ENCODE peak calls at places on chromosomes 3 and 15, in eight cellular contexts. R is HCT116, H is PC-3, N is MM.1S, M is hepatocyte, B is GM23338, G is GM23248, I is neural progenitor cell. V is an unnamed sample.

GRCh38 chr3:168091961-168092360 is 3.8 kb downstream of the GOLIM4 start:
- DNase-seq in R (no peak), H (no peak), N (no peak), M (no peak), B (no peak), G (no peak), I (peak), V (peak)

GRCh38 chr15:57160823-57161560 is 215.3 kb upstream of the CGNL1 start:
- DNase-seq in R (no peak), H (peak), N (no peak), M (no peak), B (no peak), G (peak), I (no peak), V (no peak)

GRCh38 chr15:45543051-45543450 is 20.5 kb upstream of the SLC30A4 start:
- DNase-seq in R (no peak), H (no peak), N (no peak), M (no peak), B (no peak), G (no peak), I (no peak), V (no peak)

GRCh38 chr15:67193223-67194009 is 61.0 kb downstream of the AAGAB start:
- DNase-seq in R (no peak), H (no peak), N (no peak), M (peak), B (no peak), G (no peak), I (no peak), V (no peak)

GRCh38 chr3:156918746-156919145 is 92.6 kb downstream of the LEKR1 start:
- DNase-seq in R (no peak), H (peak), N (no peak), M (no peak), B (no peak), G (no peak), I (peak), V (no peak)

GRCh38 chr3:58271901-58272501 is 34.0 kb upstream of the RPP14 start:
- DNase-seq in R (peak), H (peak), N (no peak), M (no peak), B (no peak), G (peak), I (no peak), V (no peak)

GRCh38 chr3:50390523-50391177 is 31.3 kb upstream of the TMEM115 start:
- DNase-seq in R (no peak), H (no peak), N (no peak), M (peak), B (no peak), G (no peak), I (no peak), V (no peak)

GRCh38 chr3:169218314-169218983 is 445.1 kb downstream of the MECOM start:
- DNase-seq in R (peak), H (peak), N (peak), M (peak), B (peak), G (peak), I (peak), V (no peak)

GRCh38 chr3:49519266-49519665 is 35.0 kb upstream of the BSN start:
- DNase-seq in R (no peak), H (no peak), N (no peak), M (no peak), B (no peak), G (no peak), I (peak), V (no peak)

GRCh38 chr15:53978248-53978906 is at the start of gene UNC13C:
- DNase-seq in R (no peak), H (no peak), N (no peak), M (peak), B (peak), G (peak), I (peak), V (no peak)

GRCh38 chr15:92377083-92377789 is 16.4 kb upstream of the ST8SIA2 start:
- DNase-seq in R (no peak), H (peak), N (no peak), M (no peak), B (no peak), G (peak), I (no peak), V (no peak)

GRCh38 chr3:25783661-25784512 is 644 bp upstream of the NGLY1 start:
- DNase-seq in R (no peak), H (peak), N (peak), M (peak), B (peak), G (peak), I (peak), V (peak)

GRCh38 chr3:159859836-159860235 is 128.8 kb upstream of the IL12A start:
- DNase-seq in R (no peak), H (no peak), N (no peak), M (no peak), B (no peak), G (no peak), I (no peak), V (no peak)

GRCh38 chr3:170476291-170476690 is 57.6 kb downstream of the CLDN11 start:
- DNase-seq in R (no peak), H (peak), N (no peak), M (no peak), B (no peak), G (no peak), I (peak), V (no peak)

GRCh38 chr3:196135693-196136639 is 54.1 kb upstream of the TFRC start:
- DNase-seq in R (no peak), H (peak), N (no peak), M (peak), B (no peak), G (no peak), I (no peak), V (no peak)

GRCh38 chr3:182729903-182730674 is 63.2 kb upstream of the ATP11B start:
- DNase-seq in R (no peak), H (no peak), N (peak), M (no peak), B (no peak), G (no peak), I (no peak), V (peak)

GRCh38 chr3:132554437-132554836 is 42.6 kb upstream of the ACKR4 start:
- DNase-seq in R (no peak), H (peak), N (no peak), M (no peak), B (no peak), G (no peak), I (no peak), V (no peak)

GRCh38 chr3:98900265-98901031 is 1.0 kb downstream of the DCBLD2 start:
- DNase-seq in R (no peak), H (no peak), N (no peak), M (no peak), B (no peak), G (no peak), I (peak), V (no peak)
- TF ChIP-seq EZH2phosphoT487 in R (no peak), H (no peak), N (no peak), M (no peak), B (no peak), G (no peak), I (no peak), V (no peak)

GRCh38 chr15:75727031-75727531 is 14.4 kb upstream of the CSPG4 start:
- DNase-seq in R (no peak), H (no peak), N (no peak), M (no peak), B (no peak), G (no peak), I (no peak), V (no peak)

GRCh38 chr15:75723847-75724660 is 11.4 kb upstream of the CSPG4 start:
- DNase-seq in R (no peak), H (peak), N (peak), M (peak), B (peak), G (peak), I (peak), V (no peak)

GRCh38 chr15:75725021-75725718 is 12.5 kb upstream of the CSPG4 start:
- DNase-seq in R (no peak), H (no peak), N (no peak), M (no peak), B (no peak), G (no peak), I (no peak), V (no peak)

GRCh38 chr15:75727851-75728715 is 15.4 kb upstream of the CSPG4 start:
- DNase-seq in R (peak), H (peak), N (peak), M (peak), B (peak), G (peak), I (peak), V (peak)

GRCh38 chr15:75725719-75726607 is 13.3 kb upstream of the CSPG4 start:
- DNase-seq in R (no peak), H (no peak), N (no peak), M (no peak), B (no peak), G (peak), I (no peak), V (no peak)
- TF ChIP-seq EZH2phosphoT487 in R (no peak), H (no peak), N (no peak), M (no peak), B (no peak), G (no peak), I (no peak), V (no peak)

GRCh38 chr3:171682743-171683142 is 127.5 kb downstream of the PLD1 start:
- DNase-seq in R (no peak), H (no peak), N (no peak), M (no peak), B (no peak), G (no peak), I (no peak), V (no peak)

GRCh38 chr3:171684226-171684625 is 126.1 kb downstream of the PLD1 start:
- DNase-seq in R (no peak), H (no peak), N (no peak), M (peak), B (no peak), G (no peak), I (no peak), V (no peak)

GRCh38 chr3:171677706-171678105 is 132.6 kb downstream of the PLD1 start:
- DNase-seq in R (no peak), H (peak), N (no peak), M (no peak), B (no peak), G (no peak), I (peak), V (no peak)

GRCh38 chr3:171679011-171679492 is 131.2 kb downstream of the PLD1 start:
- DNase-seq in R (no peak), H (no peak), N (no peak), M (peak), B (no peak), G (no peak), I (no peak), V (no peak)

GRCh38 chr3:171680690-171681416 is 129.4 kb downstream of the PLD1 start:
- DNase-seq in R (no peak), H (no peak), N (no peak), M (no peak), B (no peak), G (no peak), I (no peak), V (no peak)
- TF ChIP-seq EZH2phosphoT487 in R (no peak), H (no peak), N (no peak), M (no peak), B (no peak), G (no peak), I (no peak), V (no peak)

GRCh38 chr3:28916713-28917499 is 364.0 kb upstream of the RBMS3 start:
- DNase-seq in R (no peak), H (peak), N (peak), M (peak), B (peak), G (peak), I (peak), V (peak)
- TF ChIP-seq EZH2phosphoT487 in R (no peak), H (no peak), N (no peak), M (no peak), B (no peak), G (no peak), I (no peak), V (no peak)

GRCh38 chr3:126896067-126896441 is 86.9 kb upstream of the PLXNA1 start:
- DNase-seq in R (no peak), H (no peak), N (no peak), M (no peak), B (no peak), G (no peak), I (no peak), V (no peak)
- TF ChIP-seq EZH2phosphoT487 in R (no peak), H (no peak), N (no peak), M (no peak), B (no peak), G (no peak), I (no peak), V (no peak)

GRCh38 chr3:128409621-128410581 is 56.8 kb downstream of the DNAJB8 start:
- DNase-seq in R (no peak), H (no peak), N (no peak), M (no peak), B (no peak), G (no peak), I (no peak), V (no peak)

GRCh38 chr3:128407247-128407646 is 59.4 kb downstream of the DNAJB8 start:
- DNase-seq in R (no peak), H (no peak), N (no peak), M (no peak), B (no peak), G (no peak), I (no peak), V (no peak)

GRCh38 chr3:128405554-128406277 is 61.0 kb downstream of the DNAJB8 start:
- DNase-seq in R (no peak), H (no peak), N (no peak), M (no peak), B (no peak), G (no peak), I (no peak), V (no peak)

GRCh38 chr3:128408693-128409620 is 57.7 kb downstream of the DNAJB8 start:
- DNase-seq in R (no peak), H (no peak), N (no peak), M (no peak), B (peak), G (no peak), I (no peak), V (no peak)

DNA sequence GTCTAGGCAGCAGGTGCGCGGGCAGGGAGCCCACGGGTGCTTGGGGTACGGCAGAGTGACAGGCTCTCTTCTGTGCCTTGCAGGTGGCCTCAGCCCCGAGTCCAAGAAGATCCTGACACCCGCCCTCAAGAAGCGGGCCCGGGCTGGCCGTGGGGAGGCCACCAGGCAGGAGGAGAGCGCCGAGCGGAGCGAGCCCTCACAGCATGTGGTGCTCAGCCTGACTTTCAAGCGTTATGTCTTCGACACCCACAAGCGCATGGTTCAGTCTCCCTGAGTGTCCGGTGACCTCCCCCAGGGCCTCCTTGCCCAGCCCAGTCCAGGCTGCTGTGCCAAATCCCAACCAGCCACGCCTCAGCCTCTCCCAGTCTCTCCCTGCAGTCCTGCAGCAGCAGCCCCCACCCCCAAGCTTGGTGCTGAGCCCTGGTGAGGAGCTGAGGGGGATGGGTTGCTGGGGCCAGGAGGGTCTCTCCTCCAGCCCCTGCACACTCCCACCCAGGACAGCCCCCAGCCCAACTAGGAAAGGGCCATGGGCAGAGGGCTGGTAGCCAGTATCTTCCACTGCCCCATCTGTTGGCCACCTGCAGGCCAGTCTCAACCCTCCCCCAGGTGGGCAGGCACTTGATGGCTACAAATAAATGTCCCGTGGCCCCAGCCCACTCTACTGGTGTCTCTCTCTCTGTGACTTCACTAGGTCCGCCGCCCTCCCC is 58.6 kb downstream of the DNAJB8 start:
- DNase-seq in R (no peak), H (no peak), N (no peak), M (no peak), B (no peak), G (no peak), I (no peak), V (no peak)
- TF ChIP-seq EZH2phosphoT487 in R (no peak), H (no peak), N (no peak), M (no peak), B (no peak), G (no peak), I (no peak), V (no peak)

V was measured in OCI-LY7.